ENCODE peak calls at places on chromosome 10, in nine cellular contexts. P, Y, U, F, X, K, I, C and D are unnamed samples.

GRCh38 chr10:80686734-80687561 is 149.2 kb downstream of the SH2D4B start:
- DNase-seq in P (no peak), Y (no peak), U (no peak), F (no peak), X (no peak), K (no peak), I (no peak), C (no peak), D (peak; percentile 26)

GRCh38 chr10:99870051-99870730 is 87.8 kb downstream of the ABCC2 start:
- DNase-seq in P (no peak), Y (no peak), U (peak; percentile 61), F (no peak), X (no peak), K (no peak), I (no peak), C (no peak), D (no peak)

GRCh38 chr10:95430231-95430951 is 130.8 kb downstream of the SORBS1 start:
- DNase-seq in P (peak; percentile 42), Y (peak; percentile 40), U (peak; percentile 33), F (no peak), X (peak; percentile 73), K (no peak), I (no peak), C (peak; percentile 73), D (peak; percentile 82)

GRCh38 chr10:49532461-49532860 is 6.5 kb downstream of the ERCC6 start:
- DNase-seq in P (no peak), Y (no peak), U (no peak), F (no peak), X (no peak), K (no peak), I (no peak), C (no peak), D (no peak)

GRCh38 chr10:33113111-33113856 is 155.3 kb upstream of the ITGB1 start:
- DNase-seq in P (no peak), Y (peak; percentile 73), U (no peak), F (no peak), X (peak; percentile 82), K (no peak), I (no peak), C (no peak), D (no peak)

GRCh38 chr10:30456262-30456661 is 22.3 kb downstream of the MAP3K8 start:
- DNase-seq in P (peak; percentile 51), Y (no peak), U (no peak), F (no peak), X (no peak), K (no peak), I (no peak), C (no peak), D (no peak)

GRCh38 chr10:2949948-2950354 is 117.4 kb upstream of the PFKP start:
- DNase-seq in P (no peak), Y (no peak), U (peak; percentile 61), F (no peak), X (no peak), K (no peak), I (no peak), C (no peak), D (no peak)

GRCh38 chr10:18179901-18180300 is 39.7 kb downstream of the CACNB2 start:
- DNase-seq in P (no peak), Y (peak; percentile 88), U (no peak), F (no peak), X (peak; percentile 91), K (no peak), I (no peak), C (no peak), D (no peak)

GRCh38 chr10:95832216-95833037 is 75.3 kb upstream of the CC2D2B start:
- DNase-seq in P (peak; percentile 90), Y (no peak), U (no peak), F (no peak), X (no peak), K (no peak), I (no peak), C (no peak), D (no peak)

GRCh38 chr10:4545077-4545476 is 280.9 kb upstream of the AKR1E2 start:
- DNase-seq in P (no peak), Y (no peak), U (no peak), F (no peak), X (no peak), K (no peak), I (no peak), C (no peak), D (no peak)